ENCODE peak calls at places on chromosomes 7 and 10, in nine cellular contexts. A, Y, G, U, P, J, F, W and E are unnamed samples.
A peak's percentile ranks its signal among the peaks of the same experiment; 100 is the strongest.

GRCh38 chr7:133054167-133054840 is 27.6 kb downstream of the CHCHD3 start:
- DNase-seq in F (no peak), Y (no peak), G (no peak), U (no peak), P (no peak), W (no peak), A (no peak), J (no peak), E (no peak)

GRCh38 chr7:51356849-51357516 is 40.4 kb upstream of the COBL start:
- DNase-seq in F (no peak), U (no peak), Y (no peak), G (no peak), J (no peak), P (no peak), W (no peak), A (no peak), E (no peak)

GRCh38 chr10:101611506-101611905 is 23.4 kb downstream of the DPCD start:
- DNase-seq in Y (no peak), A (no peak), J (no peak), W (peak; percentile 25), U (no peak), F (no peak), G (no peak), P (no peak), E (peak; percentile 51)

GRCh38 chr7:92629779-92630178 is 39.6 kb upstream of the FAM133B start:
- DNase-seq in A (no peak), G (no peak), J (no peak), U (no peak), Y (no peak), W (no peak), F (no peak), P (no peak), E (no peak)

GRCh38 chr7:144256112-144256511 is 8.5 kb downstream of the OR2A7 start:
- DNase-seq in F (no peak), W (no peak), P (peak; percentile 2), J (no peak), G (no peak), Y (no peak), A (no peak), U (no peak), E (no peak)

GRCh38 chr7:27211694-27212316 is 11.9 kb upstream of the HOXA13 start:
- DNase-seq in A (no peak), P (no peak), U (no peak), G (no peak), W (no peak), Y (no peak), J (no peak), F (no peak), E (no peak)

GRCh38 chr10:7948601-7949000 is 105.9 kb upstream of the GATA3 start:
- DNase-seq in J (no peak), W (no peak), P (no peak), A (no peak), U (no peak), Y (no peak), F (no peak), G (no peak), E (no peak)

GRCh38 chr7:12802070-12802469 is 114.6 kb downstream of the ARL4A start:
- DNase-seq in G (no peak), J (no peak), W (no peak), P (no peak), Y (no peak), A (no peak), F (no peak), U (no peak), E (no peak)

GRCh38 chr10:49398986-49399385 is 3.1 kb upstream of the DRGX start:
- DNase-seq in P (no peak), Y (no peak), F (no peak), J (no peak), W (no peak), U (no peak), A (no peak), G (no peak), E (no peak)

GRCh38 chr10:101014230-101014884 is 14.7 kb downstream of the LZTS2 start:
- DNase-seq in W (peak; percentile 86), G (no peak), J (peak; percentile 72), U (no peak), A (no peak), P (peak; percentile 81), F (peak; percentile 64), Y (peak; percentile 72), E (peak; percentile 88)

GRCh38 chr10:126090911-126091728 is 194.8 kb downstream of the FANK1 start:
- DNase-seq in J (no peak), A (no peak), P (peak; percentile 83), Y (no peak), F (no peak), W (no peak), U (peak; percentile 53), G (no peak), E (no peak)

GRCh38 chr10:124742418-124743187 is 1.6 kb downstream of the FAM53B start:
- DNase-seq in F (peak; percentile 35), Y (no peak), P (no peak), G (no peak), J (no peak), W (peak; percentile 60), U (no peak), A (no peak), E (no peak)

GRCh38 chr7:4849390-4849789 is 12.4 kb downstream of the PAPOLB start:
- DNase-seq in Y (peak; percentile 71), U (no peak), F (no peak), A (no peak), J (no peak), W (peak; percentile 37), G (no peak), P (no peak), E (peak; percentile 71)

GRCh38 chr7:118312966-118313365 is 88.5 kb downstream of the ANKRD7 start:
- DNase-seq in G (no peak), U (no peak), W (no peak), Y (no peak), A (no peak), P (no peak), J (no peak), F (no peak), E (no peak)

GRCh38 chr10:110822065-110822707 is 49.5 kb upstream of the PDCD4 start:
- DNase-seq in A (no peak), J (no peak), G (no peak), U (no peak), Y (no peak), F (no peak), P (no peak), W (no peak), E (no peak)

GRCh38 chr7:18974803-18975202 is 142.6 kb downstream of the TWIST1 start:
- DNase-seq in F (no peak), G (no peak), P (no peak), W (no peak), J (no peak), U (no peak), A (no peak), Y (no peak), E (no peak)

GRCh38 chr10:131068311-131068710 is 243.2 kb downstream of the TCERG1L start:
- DNase-seq in Y (no peak), U (no peak), W (no peak), G (no peak), J (no peak), P (no peak), A (no peak), F (no peak), E (no peak)

GRCh38 chr10:127198307-127198706 is 1.9 kb upstream of the INSYN2A start:
- DNase-seq in G (no peak), W (no peak), Y (no peak), A (no peak), J (no peak), U (no peak), P (no peak), F (no peak), E (no peak)

GRCh38 chr10:84224411-84225028 is 824 bp downstream of the LRIT2 start:
- DNase-seq in G (no peak), W (no peak), Y (no peak), J (no peak), F (no peak), P (no peak), U (no peak), A (no peak), E (no peak)

GRCh38 chr7:158579662-158580646 is 7.7 kb downstream of the PTPRN2 start:
- DNase-seq in J (no peak), F (no peak), G (no peak), P (no peak), W (no peak), U (no peak), Y (no peak), A (no peak), E (no peak)

GRCh38 chr7:137801003-137801402 is 45.8 kb downstream of the DGKI start:
- DNase-seq in J (no peak), G (no peak), A (no peak), U (no peak), Y (no peak), F (no peak), W (no peak), P (no peak), E (no peak)

GRCh38 chr10:34507217-34507616 is 307.9 kb downstream of the PARD3 start:
- DNase-seq in Y (no peak), W (no peak), P (no peak), U (no peak), G (no peak), A (no peak), J (no peak), F (no peak), E (no peak)

GRCh38 chr7:51471199-51472016 is 154.8 kb upstream of the COBL start:
- DNase-seq in F (peak; percentile 32), W (no peak), J (no peak), G (no peak), P (no peak), A (no peak), Y (peak; percentile 16), U (no peak), E (no peak)

GRCh38 chr7:156665101-156665500 is 24.5 kb downstream of the RNF32 start:
- DNase-seq in G (no peak), P (no peak), Y (no peak), W (no peak), U (no peak), A (no peak), J (no peak), F (no peak), E (no peak)

GRCh38 chr7:145644426-145645154 is 472.0 kb upstream of the CNTNAP2 start:
- DNase-seq in P (no peak), A (no peak), W (no peak), G (no peak), Y (no peak), J (no peak), F (no peak), U (no peak), E (no peak)

GRCh38 chr10:103890194-103890658 is 27.8 kb downstream of the STN1 start:
- DNase-seq in J (no peak), A (no peak), G (no peak), U (no peak), P (no peak), W (peak; percentile 15), Y (no peak), F (no peak), E (no peak)